ENCODE peak calls at places on chromosomes 1 and 21, in nine cellular contexts. One of them, this sample, is unnamed.

GRCh38 chr21:26918318-26919065 is 48.4 kb downstream of the ADAMTS5 start:
- DNase-seq in IMR-90: peak; percentile 89
- DNase-seq in cardiac muscle cell: no peak
- DNase-seq in epithelial cell of esophagus: no peak
- DNase-seq in cardiac fibroblast: peak; percentile 10
- DNase-seq in AG09309: peak; percentile 25
- DNase-seq in prostate gland: no peak
- DNase-seq in tibial artery: no peak
- DNase-seq in uterus: no peak
- DNase-seq in this sample: no peak

GRCh38 chr21:43733529-43734071 is 14.7 kb downstream of the PDXK start:
- DNase-seq in IMR-90: peak; percentile 79
- DNase-seq in cardiac muscle cell: no peak
- DNase-seq in epithelial cell of esophagus: peak; percentile 62
- DNase-seq in cardiac fibroblast: peak; percentile 60
- DNase-seq in AG09309: peak; percentile 46
- DNase-seq in prostate gland: no peak
- DNase-seq in tibial artery: no peak
- DNase-seq in uterus: no peak
- DNase-seq in this sample: no peak

GRCh38 chr1:184449916-184450315 is 63.1 kb downstream of the C1orf21 start:
- DNase-seq in IMR-90: no peak
- DNase-seq in cardiac muscle cell: no peak
- DNase-seq in epithelial cell of esophagus: peak; percentile 65
- DNase-seq in cardiac fibroblast: no peak
- DNase-seq in AG09309: no peak
- DNase-seq in prostate gland: no peak
- DNase-seq in tibial artery: no peak
- DNase-seq in uterus: no peak
- DNase-seq in this sample: no peak

GRCh38 chr1:4690951-4691675 is 36.7 kb downstream of the AJAP1 start:
- DNase-seq in IMR-90: no peak
- DNase-seq in cardiac muscle cell: no peak
- DNase-seq in epithelial cell of esophagus: no peak
- DNase-seq in cardiac fibroblast: no peak
- DNase-seq in AG09309: no peak
- DNase-seq in prostate gland: no peak
- DNase-seq in tibial artery: no peak
- DNase-seq in uterus: no peak
- DNase-seq in this sample: no peak

GRCh38 chr1:32759521-32759980 is 57.0 kb upstream of the SYNC start:
- DNase-seq in IMR-90: no peak
- DNase-seq in cardiac muscle cell: no peak
- DNase-seq in epithelial cell of esophagus: peak; percentile 82
- DNase-seq in cardiac fibroblast: no peak
- DNase-seq in AG09309: no peak
- DNase-seq in prostate gland: peak; percentile 92
- DNase-seq in tibial artery: no peak
- DNase-seq in uterus: no peak
- DNase-seq in this sample: no peak

GRCh38 chr1:152050886-152051764 is 14.3 kb upstream of the S100A11 start:
- DNase-seq in IMR-90: peak; percentile 25
- DNase-seq in cardiac muscle cell: no peak
- DNase-seq in epithelial cell of esophagus: peak; percentile 94
- DNase-seq in cardiac fibroblast: peak; percentile 6
- DNase-seq in AG09309: no peak
- DNase-seq in prostate gland: peak; percentile 21
- DNase-seq in tibial artery: no peak
- DNase-seq in uterus: no peak
- DNase-seq in this sample: no peak

GRCh38 chr1:181791721-181792120 is 269.8 kb downstream of the ZNF648 start:
- DNase-seq in IMR-90: no peak
- DNase-seq in cardiac muscle cell: no peak
- DNase-seq in epithelial cell of esophagus: no peak
- DNase-seq in cardiac fibroblast: no peak
- DNase-seq in AG09309: no peak
- DNase-seq in prostate gland: no peak
- DNase-seq in tibial artery: no peak
- DNase-seq in uterus: no peak
- DNase-seq in this sample: no peak

GRCh38 chr1:110144366-110144765 is 5.9 kb upstream of the SLC6A17 start:
- DNase-seq in IMR-90: no peak
- DNase-seq in cardiac muscle cell: no peak
- DNase-seq in epithelial cell of esophagus: no peak
- DNase-seq in cardiac fibroblast: no peak
- DNase-seq in AG09309: no peak
- DNase-seq in prostate gland: no peak
- DNase-seq in tibial artery: peak; percentile 15
- DNase-seq in uterus: no peak
- DNase-seq in this sample: no peak

GRCh38 chr1:192639607-192640368 is 3.8 kb downstream of the RGS13 start:
- DNase-seq in IMR-90: peak; percentile 88
- DNase-seq in cardiac muscle cell: no peak
- DNase-seq in epithelial cell of esophagus: peak; percentile 50
- DNase-seq in cardiac fibroblast: peak; percentile 51
- DNase-seq in AG09309: peak; percentile 50
- DNase-seq in prostate gland: no peak
- DNase-seq in tibial artery: no peak
- DNase-seq in uterus: no peak
- DNase-seq in this sample: no peak

GRCh38 chr1:1213153-1213918 is 617 bp downstream of the TNFRSF4 start:
- DNase-seq in IMR-90: no peak
- DNase-seq in cardiac muscle cell: no peak
- DNase-seq in epithelial cell of esophagus: no peak
- DNase-seq in cardiac fibroblast: no peak
- DNase-seq in AG09309: no peak
- DNase-seq in prostate gland: no peak
- DNase-seq in tibial artery: no peak
- DNase-seq in uterus: no peak
- DNase-seq in this sample: no peak

GRCh38 chr21:20570824-20571232 is 427.4 kb upstream of the NCAM2 start:
- DNase-seq in IMR-90: no peak
- DNase-seq in cardiac muscle cell: no peak
- DNase-seq in epithelial cell of esophagus: no peak
- DNase-seq in cardiac fibroblast: no peak
- DNase-seq in AG09309: no peak
- DNase-seq in prostate gland: no peak
- DNase-seq in tibial artery: no peak
- DNase-seq in uterus: no peak
- DNase-seq in this sample: no peak

GRCh38 chr1:36882536-36883285 is 151.6 kb downstream of the GRIK3 start:
- DNase-seq in IMR-90: no peak
- DNase-seq in cardiac muscle cell: no peak
- DNase-seq in epithelial cell of esophagus: no peak
- DNase-seq in cardiac fibroblast: no peak
- DNase-seq in AG09309: no peak
- DNase-seq in prostate gland: peak; percentile 1
- DNase-seq in tibial artery: peak; percentile 35
- DNase-seq in uterus: no peak
- DNase-seq in this sample: no peak

GRCh38 chr1:170927955-170928850 is 7.1 kb upstream of the MROH9 start:
- DNase-seq in IMR-90: no peak
- DNase-seq in cardiac muscle cell: no peak
- DNase-seq in epithelial cell of esophagus: peak; percentile 58
- DNase-seq in cardiac fibroblast: peak; percentile 42
- DNase-seq in AG09309: no peak
- DNase-seq in prostate gland: no peak
- DNase-seq in tibial artery: no peak
- DNase-seq in uterus: no peak
- DNase-seq in this sample: no peak
- TF ChIP-seq CTCF in IMR-90: no peak
- TF ChIP-seq CTCF in cardiac muscle cell: no peak
- TF ChIP-seq CTCF in epithelial cell of esophagus: peak; percentile 2
- TF ChIP-seq CTCF in cardiac fibroblast: no peak
- TF ChIP-seq CTCF in AG09309: peak; percentile 18
- TF ChIP-seq CTCF in prostate gland: no peak
- TF ChIP-seq CTCF in tibial artery: no peak
- TF ChIP-seq CTCF in uterus: no peak
- TF ChIP-seq CTCF in this sample: no peak

GRCh38 chr1:60894121-60894520 is 188.2 kb upstream of the NFIA start:
- DNase-seq in IMR-90: no peak
- DNase-seq in cardiac muscle cell: no peak
- DNase-seq in epithelial cell of esophagus: no peak
- DNase-seq in cardiac fibroblast: no peak
- DNase-seq in AG09309: no peak
- DNase-seq in prostate gland: no peak
- DNase-seq in tibial artery: no peak
- DNase-seq in uterus: no peak
- DNase-seq in this sample: no peak
- H3K4me3 ChIP-seq in IMR-90: no peak overlapping the region
- H3K4me3 ChIP-seq in cardiac muscle cell: no peak overlapping the region
- H3K4me3 ChIP-seq in epithelial cell of esophagus: no peak overlapping the region
- H3K4me3 ChIP-seq in cardiac fibroblast: no peak overlapping the region
- H3K4me3 ChIP-seq in AG09309: no peak overlapping the region
- H3K4me3 ChIP-seq in prostate gland: no peak overlapping the region
- H3K4me3 ChIP-seq in tibial artery: no peak overlapping the region
- H3K4me3 ChIP-seq in uterus: no peak overlapping the region
- H3K4me3 ChIP-seq in this sample: no peak overlapping the region

GRCh38 chr1:160519542-160520435 is 3.3 kb downstream of the SLAMF6 start:
- DNase-seq in IMR-90: no peak
- DNase-seq in cardiac muscle cell: no peak
- DNase-seq in epithelial cell of esophagus: peak; percentile 40
- DNase-seq in cardiac fibroblast: no peak
- DNase-seq in AG09309: no peak
- DNase-seq in prostate gland: no peak
- DNase-seq in tibial artery: no peak
- DNase-seq in uterus: no peak
- DNase-seq in this sample: no peak
- TF ChIP-seq CTCF in IMR-90: no peak
- TF ChIP-seq CTCF in cardiac muscle cell: no peak
- TF ChIP-seq CTCF in epithelial cell of esophagus: no peak
- TF ChIP-seq CTCF in cardiac fibroblast: no peak
- TF ChIP-seq CTCF in AG09309: no peak
- TF ChIP-seq CTCF in prostate gland: no peak
- TF ChIP-seq CTCF in tibial artery: no peak
- TF ChIP-seq CTCF in uterus: no peak
- TF ChIP-seq CTCF in this sample: no peak

DNA sequence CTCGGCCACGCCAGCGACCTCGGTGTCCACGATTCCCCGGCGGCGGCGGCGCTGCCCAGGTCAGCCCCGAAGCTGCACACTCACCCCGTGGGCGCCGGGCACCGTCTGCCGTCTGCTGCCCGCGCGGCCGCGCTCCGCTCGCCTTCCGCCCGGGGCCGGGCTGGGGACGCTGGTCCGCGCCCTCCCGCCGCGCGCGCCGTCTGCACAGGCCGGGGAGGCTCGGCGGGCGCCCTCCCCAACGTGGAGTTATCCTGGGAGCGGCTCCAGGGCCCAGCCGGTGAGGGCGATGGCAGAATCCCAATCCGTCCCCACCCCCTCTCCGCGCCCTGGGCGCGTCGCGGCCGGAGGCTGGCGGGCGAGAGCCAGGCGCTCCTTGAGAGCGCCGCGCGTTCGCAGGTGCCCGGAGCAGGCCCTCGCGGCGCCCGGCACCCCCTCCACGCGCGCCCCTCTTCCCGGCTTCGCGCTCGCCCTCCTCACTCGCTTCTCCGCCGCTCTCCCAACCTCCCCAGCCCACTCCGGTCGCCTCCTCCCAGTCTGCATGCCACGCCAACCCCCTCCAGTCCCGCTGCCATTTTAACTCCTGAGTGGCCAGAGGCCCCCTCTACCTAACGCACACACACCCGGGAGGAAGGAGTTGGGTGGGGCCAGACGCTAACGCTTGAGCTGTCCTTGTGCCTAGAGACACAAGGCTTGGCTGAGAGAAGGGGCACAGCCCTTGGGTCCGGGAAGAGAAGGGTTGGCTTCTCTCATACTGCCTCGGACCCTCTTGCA is at the start of gene LRRN2:
- DNase-seq in IMR-90: no peak
- DNase-seq in cardiac muscle cell: peak; percentile 43
- DNase-seq in epithelial cell of esophagus: peak; percentile 11
- DNase-seq in cardiac fibroblast: no peak
- DNase-seq in AG09309: no peak
- DNase-seq in prostate gland: no peak
- DNase-seq in tibial artery: peak; percentile 55
- DNase-seq in uterus: peak; percentile 29
- DNase-seq in this sample: no peak
- H3K4me3 ChIP-seq in IMR-90: no peak within 1 kb of the TSS
- H3K4me3 ChIP-seq in cardiac muscle cell: peak within 1 kb of the TSS; percentile 53
- H3K4me3 ChIP-seq in epithelial cell of esophagus: no peak within 1 kb of the TSS
- H3K4me3 ChIP-seq in cardiac fibroblast: no peak within 1 kb of the TSS
- H3K4me3 ChIP-seq in AG09309: no peak within 1 kb of the TSS
- H3K4me3 ChIP-seq in prostate gland: peak within 1 kb of the TSS; percentile 29
- H3K4me3 ChIP-seq in tibial artery: peak within 1 kb of the TSS; percentile 48
- H3K4me3 ChIP-seq in uterus: peak within 1 kb of the TSS; percentile 44
- H3K4me3 ChIP-seq in this sample: peak within 1 kb of the TSS; percentile 41

GRCh38 chr1:176996455-176997090 is 167.9 kb downstream of the ASTN1 start:
- DNase-seq in IMR-90: no peak
- DNase-seq in cardiac muscle cell: peak; percentile 9
- DNase-seq in epithelial cell of esophagus: no peak
- DNase-seq in cardiac fibroblast: peak; percentile 12
- DNase-seq in AG09309: no peak
- DNase-seq in prostate gland: no peak
- DNase-seq in tibial artery: no peak
- DNase-seq in uterus: peak; percentile 21
- DNase-seq in this sample: no peak
- TF ChIP-seq CTCF in IMR-90: no peak
- TF ChIP-seq CTCF in cardiac muscle cell: no peak
- TF ChIP-seq CTCF in epithelial cell of esophagus: no peak
- TF ChIP-seq CTCF in cardiac fibroblast: no peak
- TF ChIP-seq CTCF in AG09309: no peak
- TF ChIP-seq CTCF in prostate gland: no peak
- TF ChIP-seq CTCF in tibial artery: no peak
- TF ChIP-seq CTCF in uterus: no peak
- TF ChIP-seq CTCF in this sample: no peak

GRCh38 chr1:101713760-101714159 is 283.0 kb downstream of the OLFM3 start:
- DNase-seq in IMR-90: no peak
- DNase-seq in cardiac muscle cell: no peak
- DNase-seq in epithelial cell of esophagus: no peak
- DNase-seq in cardiac fibroblast: no peak
- DNase-seq in AG09309: no peak
- DNase-seq in prostate gland: no peak
- DNase-seq in tibial artery: no peak
- DNase-seq in uterus: no peak
- DNase-seq in this sample: no peak
- H3K4me3 ChIP-seq in IMR-90: no peak overlapping the region
- H3K4me3 ChIP-seq in cardiac muscle cell: no peak overlapping the region
- H3K4me3 ChIP-seq in epithelial cell of esophagus: no peak overlapping the region
- H3K4me3 ChIP-seq in cardiac fibroblast: no peak overlapping the region
- H3K4me3 ChIP-seq in AG09309: no peak overlapping the region
- H3K4me3 ChIP-seq in prostate gland: no peak overlapping the region
- H3K4me3 ChIP-seq in tibial artery: no peak overlapping the region
- H3K4me3 ChIP-seq in uterus: no peak overlapping the region
- H3K4me3 ChIP-seq in this sample: no peak overlapping the region